ENCODE peak calls at places on chromosomes 6 and 20, in ten cellular contexts. One of them, this sample, is unnamed.

GRCh38 chr6:149334682-149335160 is 17.2 kb downstream of the TAB2 start:
- DNase-seq in ovary: no peak
- DNase-seq in stimulated activated CD8-positive, alpha-beta memory T cell treated with anti-CD3 and anti-CD28 coated beads, Interleukin-4, amount 100 ng/mL, for 4 hours: no peak
- DNase-seq in activated T-helper 1 cell treated with anti-CD3 and anti-CD28 coated beads, Interleukin-2, amount 50 U/mL, for 16 hours: no peak
- DNase-seq in KBM-7: no peak
- DNase-seq in CD8-positive, alpha-beta memory T cell: no peak
- DNase-seq in WERI-Rb-1: no peak
- DNase-seq in kidney epithelial cell: peak; percentile 85
- DNase-seq in hypothalamus: no peak
- DNase-seq in EH: peak; percentile 86
- DNase-seq in this sample: no peak

GRCh38 chr20:24949756-24950127 is 673 bp downstream of the CST7 start:
- DNase-seq in ovary: no peak
- DNase-seq in stimulated activated CD8-positive, alpha-beta memory T cell treated with anti-CD3 and anti-CD28 coated beads, Interleukin-4, amount 100 ng/mL, for 4 hours: no peak
- DNase-seq in activated T-helper 1 cell treated with anti-CD3 and anti-CD28 coated beads, Interleukin-2, amount 50 U/mL, for 16 hours: no peak
- DNase-seq in KBM-7: peak; percentile 64
- DNase-seq in CD8-positive, alpha-beta memory T cell: no peak
- DNase-seq in WERI-Rb-1: no peak
- DNase-seq in kidney epithelial cell: no peak
- DNase-seq in hypothalamus: no peak
- DNase-seq in EH: no peak
- DNase-seq in this sample: no peak

GRCh38 chr6:19803331-19804330 is 33.5 kb upstream of the ID4 start:
- DNase-seq in ovary: no peak
- DNase-seq in stimulated activated CD8-positive, alpha-beta memory T cell treated with anti-CD3 and anti-CD28 coated beads, Interleukin-4, amount 100 ng/mL, for 4 hours: no peak
- DNase-seq in activated T-helper 1 cell treated with anti-CD3 and anti-CD28 coated beads, Interleukin-2, amount 50 U/mL, for 16 hours: no peak
- DNase-seq in KBM-7: no peak
- DNase-seq in CD8-positive, alpha-beta memory T cell: no peak
- DNase-seq in WERI-Rb-1: peak; percentile 28
- DNase-seq in kidney epithelial cell: no peak
- DNase-seq in hypothalamus: no peak
- DNase-seq in EH: peak; percentile 46
- DNase-seq in this sample: no peak

GRCh38 chr6:5422321-5422915 is 161.1 kb downstream of the FARS2 start:
- DNase-seq in ovary: no peak
- DNase-seq in stimulated activated CD8-positive, alpha-beta memory T cell treated with anti-CD3 and anti-CD28 coated beads, Interleukin-4, amount 100 ng/mL, for 4 hours: no peak
- DNase-seq in activated T-helper 1 cell treated with anti-CD3 and anti-CD28 coated beads, Interleukin-2, amount 50 U/mL, for 16 hours: no peak
- DNase-seq in KBM-7: peak; percentile 43
- DNase-seq in CD8-positive, alpha-beta memory T cell: no peak
- DNase-seq in WERI-Rb-1: peak; percentile 82
- DNase-seq in kidney epithelial cell: no peak
- DNase-seq in hypothalamus: no peak
- DNase-seq in EH: peak; percentile 58
- DNase-seq in this sample: peak; percentile 17

GRCh38 chr20:25042531-25043498 is 15.1 kb downstream of the ACSS1 start:
- DNase-seq in ovary: no peak
- DNase-seq in stimulated activated CD8-positive, alpha-beta memory T cell treated with anti-CD3 and anti-CD28 coated beads, Interleukin-4, amount 100 ng/mL, for 4 hours: no peak
- DNase-seq in activated T-helper 1 cell treated with anti-CD3 and anti-CD28 coated beads, Interleukin-2, amount 50 U/mL, for 16 hours: no peak
- DNase-seq in KBM-7: peak; percentile 93
- DNase-seq in CD8-positive, alpha-beta memory T cell: peak; percentile 34
- DNase-seq in WERI-Rb-1: no peak
- DNase-seq in kidney epithelial cell: no peak
- DNase-seq in hypothalamus: no peak
- DNase-seq in EH: no peak
- DNase-seq in this sample: no peak

GRCh38 chr6:123329337-123329736 is 307.4 kb downstream of the TRDN start:
- DNase-seq in ovary: no peak
- DNase-seq in stimulated activated CD8-positive, alpha-beta memory T cell treated with anti-CD3 and anti-CD28 coated beads, Interleukin-4, amount 100 ng/mL, for 4 hours: no peak
- DNase-seq in activated T-helper 1 cell treated with anti-CD3 and anti-CD28 coated beads, Interleukin-2, amount 50 U/mL, for 16 hours: no peak
- DNase-seq in KBM-7: no peak
- DNase-seq in CD8-positive, alpha-beta memory T cell: no peak
- DNase-seq in WERI-Rb-1: no peak
- DNase-seq in kidney epithelial cell: no peak
- DNase-seq in hypothalamus: no peak
- DNase-seq in EH: no peak
- DNase-seq in this sample: no peak

GRCh38 chr6:53359088-53359842 is 10.5 kb upstream of the ELOVL5 start:
- DNase-seq in ovary: peak; percentile 94
- DNase-seq in stimulated activated CD8-positive, alpha-beta memory T cell treated with anti-CD3 and anti-CD28 coated beads, Interleukin-4, amount 100 ng/mL, for 4 hours: peak; percentile 69
- DNase-seq in activated T-helper 1 cell treated with anti-CD3 and anti-CD28 coated beads, Interleukin-2, amount 50 U/mL, for 16 hours: peak; percentile 86
- DNase-seq in KBM-7: peak; percentile 92
- DNase-seq in CD8-positive, alpha-beta memory T cell: peak; percentile 83
- DNase-seq in WERI-Rb-1: peak; percentile 100
- DNase-seq in kidney epithelial cell: peak; percentile 74
- DNase-seq in hypothalamus: peak; percentile 94
- DNase-seq in EH: peak; percentile 97
- DNase-seq in this sample: peak; percentile 94

GRCh38 chr20:62201173-62202082 is 18.6 kb downstream of the MTG2 start:
- DNase-seq in ovary: no peak
- DNase-seq in stimulated activated CD8-positive, alpha-beta memory T cell treated with anti-CD3 and anti-CD28 coated beads, Interleukin-4, amount 100 ng/mL, for 4 hours: no peak
- DNase-seq in activated T-helper 1 cell treated with anti-CD3 and anti-CD28 coated beads, Interleukin-2, amount 50 U/mL, for 16 hours: no peak
- DNase-seq in KBM-7: peak; percentile 91
- DNase-seq in CD8-positive, alpha-beta memory T cell: no peak
- DNase-seq in WERI-Rb-1: no peak
- DNase-seq in kidney epithelial cell: no peak
- DNase-seq in hypothalamus: no peak
- DNase-seq in EH: no peak
- DNase-seq in this sample: no peak

GRCh38 chr6:170057961-170058877 is 232.7 kb downstream of the DLL1 start:
- DNase-seq in ovary: peak; percentile 8
- DNase-seq in stimulated activated CD8-positive, alpha-beta memory T cell treated with anti-CD3 and anti-CD28 coated beads, Interleukin-4, amount 100 ng/mL, for 4 hours: no peak
- DNase-seq in activated T-helper 1 cell treated with anti-CD3 and anti-CD28 coated beads, Interleukin-2, amount 50 U/mL, for 16 hours: no peak
- DNase-seq in KBM-7: no peak
- DNase-seq in CD8-positive, alpha-beta memory T cell: no peak
- DNase-seq in WERI-Rb-1: no peak
- DNase-seq in kidney epithelial cell: no peak
- DNase-seq in hypothalamus: no peak
- DNase-seq in EH: no peak
- DNase-seq in this sample: no peak

GRCh38 chr20:32036716-32037355 is 15.2 kb upstream of the HCK start:
- DNase-seq in ovary: no peak
- DNase-seq in stimulated activated CD8-positive, alpha-beta memory T cell treated with anti-CD3 and anti-CD28 coated beads, Interleukin-4, amount 100 ng/mL, for 4 hours: no peak
- DNase-seq in activated T-helper 1 cell treated with anti-CD3 and anti-CD28 coated beads, Interleukin-2, amount 50 U/mL, for 16 hours: no peak
- DNase-seq in KBM-7: no peak
- DNase-seq in CD8-positive, alpha-beta memory T cell: no peak
- DNase-seq in WERI-Rb-1: no peak
- DNase-seq in kidney epithelial cell: no peak
- DNase-seq in hypothalamus: no peak
- DNase-seq in EH: peak; percentile 44
- DNase-seq in this sample: no peak

GRCh38 chr6:158000530-158001307 is 19.1 kb downstream of the SYNJ2 start:
- DNase-seq in ovary: no peak
- DNase-seq in stimulated activated CD8-positive, alpha-beta memory T cell treated with anti-CD3 and anti-CD28 coated beads, Interleukin-4, amount 100 ng/mL, for 4 hours: no peak
- DNase-seq in activated T-helper 1 cell treated with anti-CD3 and anti-CD28 coated beads, Interleukin-2, amount 50 U/mL, for 16 hours: no peak
- DNase-seq in KBM-7: no peak
- DNase-seq in CD8-positive, alpha-beta memory T cell: no peak
- DNase-seq in WERI-Rb-1: no peak
- DNase-seq in kidney epithelial cell: no peak
- DNase-seq in hypothalamus: no peak
- DNase-seq in EH: no peak
- DNase-seq in this sample: no peak

GRCh38 chr6:131832363-131832762 is 24.5 kb downstream of the ENPP1 start:
- DNase-seq in ovary: no peak
- DNase-seq in stimulated activated CD8-positive, alpha-beta memory T cell treated with anti-CD3 and anti-CD28 coated beads, Interleukin-4, amount 100 ng/mL, for 4 hours: no peak
- DNase-seq in activated T-helper 1 cell treated with anti-CD3 and anti-CD28 coated beads, Interleukin-2, amount 50 U/mL, for 16 hours: no peak
- DNase-seq in KBM-7: no peak
- DNase-seq in CD8-positive, alpha-beta memory T cell: no peak
- DNase-seq in WERI-Rb-1: no peak
- DNase-seq in kidney epithelial cell: no peak
- DNase-seq in hypothalamus: no peak
- DNase-seq in EH: no peak
- DNase-seq in this sample: no peak

GRCh38 chr6:151690303-151690702 is 117.2 kb upstream of the ESR1 start:
- DNase-seq in ovary: peak; percentile 29
- DNase-seq in stimulated activated CD8-positive, alpha-beta memory T cell treated with anti-CD3 and anti-CD28 coated beads, Interleukin-4, amount 100 ng/mL, for 4 hours: no peak
- DNase-seq in activated T-helper 1 cell treated with anti-CD3 and anti-CD28 coated beads, Interleukin-2, amount 50 U/mL, for 16 hours: no peak
- DNase-seq in KBM-7: no peak
- DNase-seq in CD8-positive, alpha-beta memory T cell: no peak
- DNase-seq in WERI-Rb-1: no peak
- DNase-seq in kidney epithelial cell: no peak
- DNase-seq in hypothalamus: no peak
- DNase-seq in EH: peak; percentile 11
- DNase-seq in this sample: no peak

GRCh38 chr6:154474636-154475428 is 35.7 kb downstream of the CNKSR3 start:
- DNase-seq in ovary: no peak
- DNase-seq in stimulated activated CD8-positive, alpha-beta memory T cell treated with anti-CD3 and anti-CD28 coated beads, Interleukin-4, amount 100 ng/mL, for 4 hours: no peak
- DNase-seq in activated T-helper 1 cell treated with anti-CD3 and anti-CD28 coated beads, Interleukin-2, amount 50 U/mL, for 16 hours: no peak
- DNase-seq in KBM-7: no peak
- DNase-seq in CD8-positive, alpha-beta memory T cell: no peak
- DNase-seq in WERI-Rb-1: no peak
- DNase-seq in kidney epithelial cell: peak; percentile 77
- DNase-seq in hypothalamus: no peak
- DNase-seq in EH: peak; percentile 80
- DNase-seq in this sample: no peak

GRCh38 chr20:60422848-60423247 is 464.6 kb downstream of the CDH26 start:
- DNase-seq in ovary: no peak
- DNase-seq in stimulated activated CD8-positive, alpha-beta memory T cell treated with anti-CD3 and anti-CD28 coated beads, Interleukin-4, amount 100 ng/mL, for 4 hours: no peak
- DNase-seq in activated T-helper 1 cell treated with anti-CD3 and anti-CD28 coated beads, Interleukin-2, amount 50 U/mL, for 16 hours: no peak
- DNase-seq in KBM-7: no peak
- DNase-seq in CD8-positive, alpha-beta memory T cell: no peak
- DNase-seq in WERI-Rb-1: no peak
- DNase-seq in kidney epithelial cell: no peak
- DNase-seq in hypothalamus: no peak
- DNase-seq in EH: no peak
- DNase-seq in this sample: no peak

GRCh38 chr20:7728373-7728772 is 211.9 kb downstream of the HAO1 start:
- DNase-seq in ovary: no peak
- DNase-seq in stimulated activated CD8-positive, alpha-beta memory T cell treated with anti-CD3 and anti-CD28 coated beads, Interleukin-4, amount 100 ng/mL, for 4 hours: no peak
- DNase-seq in activated T-helper 1 cell treated with anti-CD3 and anti-CD28 coated beads, Interleukin-2, amount 50 U/mL, for 16 hours: no peak
- DNase-seq in KBM-7: no peak
- DNase-seq in CD8-positive, alpha-beta memory T cell: no peak
- DNase-seq in WERI-Rb-1: no peak
- DNase-seq in kidney epithelial cell: no peak
- DNase-seq in hypothalamus: no peak
- DNase-seq in EH: no peak
- DNase-seq in this sample: no peak

GRCh38 chr6:125393449-125393858 is 91.7 kb upstream of the HDDC2 start:
- DNase-seq in ovary: no peak
- DNase-seq in stimulated activated CD8-positive, alpha-beta memory T cell treated with anti-CD3 and anti-CD28 coated beads, Interleukin-4, amount 100 ng/mL, for 4 hours: no peak
- DNase-seq in activated T-helper 1 cell treated with anti-CD3 and anti-CD28 coated beads, Interleukin-2, amount 50 U/mL, for 16 hours: no peak
- DNase-seq in KBM-7: peak; percentile 73
- DNase-seq in CD8-positive, alpha-beta memory T cell: no peak
- DNase-seq in WERI-Rb-1: no peak
- DNase-seq in kidney epithelial cell: no peak
- DNase-seq in hypothalamus: no peak
- DNase-seq in EH: no peak
- DNase-seq in this sample: peak; percentile 3

This sample was measured in COLO829.